ENCODE peak calls at places on chromosomes 4 and X, in nine cellular contexts. N is psoas muscle, S is heart left ventricle, I is BJ, R is adrenal gland, A is right lobe of liver, M is AG10803, D is fibroblast of pulmonary artery, F is epithelial cell of esophagus. O is an unnamed sample.
A peak's percentile ranks its signal among the peaks of the same experiment; 100 is the strongest.

GRCh38 chr4:47031713-47032404 is 492 bp downstream of the GABRB1 start:
- DNase-seq in A (no peak), N (no peak), F (peak; percentile 14), R (no peak), S (no peak), M (no peak), I (no peak), D (no peak), O (no peak)

GRCh38 chr4:7673111-7673510 is 238.4 kb upstream of the PSAPL1 start:
- DNase-seq in D (peak; percentile 34), S (no peak), M (peak; percentile 13), N (no peak), A (no peak), R (no peak), F (no peak), I (no peak), O (no peak)

GRCh38 chr4:95255396-95256107 is 293.2 kb downstream of the UNC5C start:
- DNase-seq in D (peak; percentile 87), M (peak; percentile 29), N (no peak), R (no peak), A (no peak), F (peak; percentile 59), S (no peak), I (no peak), O (no peak)

GRCh38 chr4:7032591-7032990 is 10.6 kb upstream of the TADA2B start:
- DNase-seq in F (no peak), N (no peak), D (no peak), M (no peak), A (no peak), I (no peak), R (no peak), S (no peak), O (no peak)

GRCh38 chrX:129763666-129764065 is 16.1 kb upstream of the SASH3 start:
- DNase-seq in D (no peak), I (no peak), R (no peak), F (no peak), A (no peak), M (no peak), N (no peak), S (no peak), O (no peak)

GRCh38 chrX:154398668-154399526 is 720 bp downstream of the RPL10 start:
- DNase-seq in N (peak; percentile 89), F (peak; percentile 70), I (no peak), A (peak; percentile 83), M (peak; percentile 81), D (peak; percentile 84), R (peak; percentile 96), S (peak; percentile 92), O (no peak)

GRCh38 chrX:12999422-12999821 is 24.5 kb downstream of the TMSB4X start:
- DNase-seq in I (no peak), M (no peak), D (no peak), N (no peak), A (no peak), R (no peak), S (no peak), F (no peak), O (no peak)

GRCh38 chr4:74258949-74259348 is 49.3 kb upstream of the EPGN start:
- DNase-seq in S (no peak), F (no peak), I (no peak), D (peak; percentile 90), N (no peak), R (peak; percentile 59), A (no peak), M (no peak), O (no peak)

GRCh38 chrX:103664363-103664762 is 22.1 kb downstream of the MORF4L2 start:
- DNase-seq in N (no peak), I (no peak), F (no peak), M (no peak), R (no peak), D (no peak), A (no peak), S (no peak), O (no peak)

GRCh38 chr4:187128226-187128625 is 404.6 kb upstream of the FAT1 start:
- DNase-seq in A (no peak), I (peak; percentile 69), F (peak; percentile 93), M (peak; percentile 76), S (no peak), R (no peak), D (peak; percentile 24), N (no peak), O (no peak)

GRCh38 chr4:52173470-52174055 is 122.5 kb downstream of the SPATA18 start:
- DNase-seq in I (peak; percentile 16), D (peak; percentile 35), R (peak; percentile 78), F (no peak), M (peak; percentile 78), S (peak; percentile 65), N (peak; percentile 62), A (peak; percentile 63), O (peak; percentile 62)

GRCh38 chrX:28586891-28587635 is at the start of gene IL1RAPL1:
- DNase-seq in F (peak; percentile 24), D (peak; percentile 79), R (no peak), M (peak; percentile 12), N (no peak), I (peak; percentile 8), S (no peak), A (no peak), O (peak; percentile 1)

GRCh38 chr4:173370130-173370476 is 651 bp upstream of the SAP30 start:
- DNase-seq in N (peak; percentile 66), I (no peak), F (no peak), A (peak; percentile 64), R (peak; percentile 85), M (no peak), D (no peak), S (peak; percentile 83), O (no peak)

GRCh38 chrX:15738686-15739016 is 581 bp downstream of the CA5B start:
- DNase-seq in D (no peak), N (no peak), F (peak; percentile 1), S (no peak), M (no peak), I (no peak), A (no peak), R (no peak), O (no peak)

GRCh38 chrX:35726176-35726575 is 72.0 kb upstream of the MAGEB16 start:
- DNase-seq in N (no peak), D (peak; percentile 15), M (no peak), A (no peak), R (no peak), F (peak; percentile 44), S (no peak), I (no peak), O (no peak)

GRCh38 chrX:68355629-68355920 is 77.7 kb downstream of the OPHN1 start:
- DNase-seq in N (no peak), D (no peak), S (no peak), R (no peak), A (no peak), M (no peak), F (peak; percentile 5), I (no peak), O (no peak)

GRCh38 chrX:39645059-39645895 is 452.5 kb downstream of the BCOR start:
- DNase-seq in N (peak; percentile 68), R (peak; percentile 83), F (no peak), S (peak; percentile 76), M (peak; percentile 90), D (peak; percentile 85), I (no peak), A (no peak), O (peak; percentile 12)

GRCh38 chr4:44927361-44928061 is 201.2 kb upstream of the GNPDA2 start:
- DNase-seq in M (peak; percentile 5), A (no peak), D (peak; percentile 54), F (peak; percentile 43), I (no peak), R (no peak), S (no peak), N (no peak), O (no peak)

GRCh38 chr4:22897520-22898108 is 204.9 kb downstream of the GBA3 start:
- DNase-seq in A (no peak), F (peak; percentile 42), S (no peak), N (no peak), I (no peak), M (peak; percentile 23), D (peak; percentile 43), R (no peak), O (peak; percentile 2)

GRCh38 chrX:84363674-84364073 is 138.6 kb downstream of the HDX start:
- DNase-seq in N (no peak), A (no peak), I (no peak), R (no peak), M (peak; percentile 0), D (peak; percentile 1), S (no peak), F (no peak), O (no peak)

DNA sequence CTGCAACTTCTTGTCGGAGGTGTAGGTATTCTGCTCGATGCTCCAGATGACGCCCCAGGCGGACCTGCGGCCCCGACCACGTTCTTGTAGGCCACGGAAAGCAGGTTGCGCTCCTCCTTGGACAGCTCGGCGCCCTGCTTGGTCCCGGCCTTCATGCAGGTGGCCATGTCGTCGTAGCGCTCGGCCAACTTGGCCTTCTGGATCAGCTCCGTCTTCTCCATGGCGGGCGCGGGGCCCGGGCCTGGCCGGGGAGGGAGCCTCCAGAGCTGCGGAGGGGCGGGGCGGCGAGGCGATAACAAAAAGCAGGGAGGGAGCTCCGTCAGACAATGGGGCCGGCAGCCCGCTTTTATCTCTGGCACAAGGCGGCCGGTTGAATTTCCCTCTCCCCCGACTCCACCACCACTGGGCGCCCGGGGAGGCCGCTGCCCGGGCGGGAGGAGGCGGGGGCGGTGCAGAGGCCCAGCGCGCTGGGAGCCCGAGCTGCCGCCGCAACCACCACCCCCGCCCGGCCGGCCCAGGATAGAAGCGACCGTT is 28.3 kb upstream of the DRP2 start:
- DNase-seq in M (no peak), I (no peak), A (no peak), N (peak; percentile 16), R (no peak), D (peak; percentile 42), S (no peak), F (peak; percentile 3), O (no peak)
- H3K4me3 ChIP-seq in M (no peak overlapping the region), I (no peak overlapping the region), A (no peak overlapping the region), N (peak overlapping the region; percentile 51), R (no peak overlapping the region), D (peak overlapping the region; percentile 7), S (peak overlapping the region; percentile 33), F (no peak overlapping the region), O (no peak overlapping the region)

GRCh38 chr4:150982557-150983233 is 32.4 kb downstream of the LRBA start:
- DNase-seq in N (no peak), S (no peak), R (no peak), D (no peak), I (no peak), M (peak; percentile 3), A (no peak), F (no peak), O (no peak)
- TF ChIP-seq CTCF in N (no peak), S (no peak), R (no peak), D (no peak), I (no peak), M (no peak), A (no peak), F (no peak), O (no peak)

DNA sequence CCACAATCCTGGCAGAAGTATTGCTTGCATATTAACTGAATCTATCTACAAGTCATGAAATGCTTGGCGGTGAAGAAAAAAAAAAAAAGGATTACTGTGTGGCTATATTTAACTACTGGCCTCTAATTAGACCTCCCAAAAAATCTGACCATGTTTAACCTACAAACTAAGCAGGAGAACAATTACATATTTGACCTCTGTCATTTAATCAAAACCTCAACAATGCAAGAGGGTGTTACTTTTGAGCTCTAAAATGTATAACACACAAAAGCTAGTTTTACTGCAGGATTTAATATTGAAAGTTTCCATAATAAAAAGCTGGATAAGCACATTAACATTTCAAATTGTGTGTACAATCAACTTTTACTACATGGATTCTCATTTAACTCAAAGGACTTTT is 1.5 kb downstream of the ITM2A start:
- DNase-seq in D (no peak), F (no peak), R (no peak), I (no peak), N (no peak), M (no peak), A (no peak), S (no peak), O (no peak)
- H3K4me3 ChIP-seq in D (no peak overlapping the region), F (no peak overlapping the region), R (no peak overlapping the region), I (no peak overlapping the region), N (peak overlapping the region; percentile 56), M (no peak overlapping the region), A (no peak overlapping the region), S (peak overlapping the region; percentile 57), O (no peak overlapping the region)

GRCh38 chrX:150308041-150308440 is 55.1 kb upstream of the MAMLD1 start:
- DNase-seq in D (no peak), A (no peak), I (no peak), F (no peak), N (no peak), R (no peak), S (no peak), M (no peak), O (no peak)
- TF ChIP-seq CTCF in D (no peak), A (no peak), I (no peak), F (no peak), N (no peak), R (no peak), S (no peak), M (no peak), O (no peak)